ENCODE peak calls at places on chromosome 2, in six cellular contexts. B, P, A, X, M and T are unnamed samples.

GRCh38 chr2:95043300-95043786 is 17.8 kb downstream of the MAL start:
- DNase-seq in A (peak), P (peak), B (peak), M (peak), X (no peak), T (no peak)

GRCh38 chr2:215396595-215397313 is 39.1 kb downstream of the FN1 start:
- DNase-seq in B (no peak), X (no peak), P (peak), M (no peak), A (peak), T (no peak)

GRCh38 chr2:95345415-95346235 is 48.5 kb downstream of the KCNIP3 start:
- DNase-seq in A (peak), M (peak), B (peak), X (peak), P (peak), T (peak)

GRCh38 chr2:193584522-193584938 is 1389.8 kb upstream of the TMEFF2 start:
- DNase-seq in P (peak), A (no peak), M (no peak), B (no peak), X (peak), T (peak)

GRCh38 chr2:152028182-152028862 is 70.5 kb downstream of the CACNB4 start:
- DNase-seq in B (no peak), A (no peak), P (peak), X (no peak), M (no peak), T (no peak)

GRCh38 chr2:24527536-24527935 is 36.5 kb downstream of the NCOA1 start:
- DNase-seq in X (no peak), M (no peak), P (no peak), A (no peak), B (no peak), T (peak)

GRCh38 chr2:187698374-187699110 is 144.3 kb upstream of the TFPI start:
- DNase-seq in M (no peak), A (peak), P (no peak), X (no peak), B (no peak), T (no peak)

GRCh38 chr2:123500346-123500745 is 524.7 kb upstream of the CNTNAP5 start:
- DNase-seq in A (no peak), X (no peak), M (no peak), B (no peak), P (no peak), T (no peak)

GRCh38 chr2:241947876-241948275 is 78.3 kb downstream of the RTP5 start:
- DNase-seq in P (no peak), X (no peak), M (no peak), A (no peak), B (no peak), T (no peak)

GRCh38 chr2:238884122-238884811 is 36.4 kb downstream of the TWIST2 start:
- DNase-seq in A (no peak), X (no peak), P (no peak), B (no peak), M (no peak), T (no peak)

GRCh38 chr2:71746946-71747501 is 293.7 kb downstream of the DYSF start:
- DNase-seq in M (peak), A (peak), X (no peak), B (peak), P (peak), T (peak)

GRCh38 chr2:223538920-223539440 is 63.2 kb downstream of the SCG2 start:
- DNase-seq in M (no peak), X (peak), A (no peak), B (no peak), P (peak), T (no peak)

DNA sequence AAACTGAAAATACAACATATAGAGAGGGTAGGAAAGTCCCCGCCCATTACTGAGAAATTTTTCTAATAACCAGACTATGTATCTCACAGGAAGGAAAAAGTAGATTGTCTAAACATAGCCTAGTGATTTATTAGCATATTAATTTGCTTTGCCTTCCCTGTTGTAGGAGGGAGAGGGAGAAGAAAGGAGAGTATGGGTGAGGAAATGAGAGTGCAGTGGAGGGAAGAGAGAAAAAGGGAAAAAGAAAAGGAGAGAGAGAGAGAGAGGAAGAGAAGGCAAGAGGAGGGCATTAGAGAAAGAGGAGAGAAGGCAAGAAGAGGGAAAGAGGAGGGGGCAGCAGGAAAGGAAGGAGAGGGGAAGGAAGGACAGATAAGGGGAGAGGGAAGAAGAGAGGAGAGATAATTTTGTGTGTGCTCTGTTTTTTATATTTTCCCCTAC is 3.6 kb upstream of the KYNU start:
- DNase-seq in B (no peak), P (no peak), A (no peak), X (no peak), M (no peak), T (no peak)
- H3K4me3 ChIP-seq in B (no peak), P (no peak), A (no peak), X (no peak), M (no peak), T (no peak)

GRCh38 chr2:43269706-43270105 is 43.3 kb upstream of the ZFP36L2 start:
- DNase-seq in A (peak), X (no peak), P (peak), B (peak), M (peak), T (peak)
- H3K4me3 ChIP-seq in A (no peak), X (no peak), P (no peak), B (no peak), M (no peak), T (no peak)

DNA sequence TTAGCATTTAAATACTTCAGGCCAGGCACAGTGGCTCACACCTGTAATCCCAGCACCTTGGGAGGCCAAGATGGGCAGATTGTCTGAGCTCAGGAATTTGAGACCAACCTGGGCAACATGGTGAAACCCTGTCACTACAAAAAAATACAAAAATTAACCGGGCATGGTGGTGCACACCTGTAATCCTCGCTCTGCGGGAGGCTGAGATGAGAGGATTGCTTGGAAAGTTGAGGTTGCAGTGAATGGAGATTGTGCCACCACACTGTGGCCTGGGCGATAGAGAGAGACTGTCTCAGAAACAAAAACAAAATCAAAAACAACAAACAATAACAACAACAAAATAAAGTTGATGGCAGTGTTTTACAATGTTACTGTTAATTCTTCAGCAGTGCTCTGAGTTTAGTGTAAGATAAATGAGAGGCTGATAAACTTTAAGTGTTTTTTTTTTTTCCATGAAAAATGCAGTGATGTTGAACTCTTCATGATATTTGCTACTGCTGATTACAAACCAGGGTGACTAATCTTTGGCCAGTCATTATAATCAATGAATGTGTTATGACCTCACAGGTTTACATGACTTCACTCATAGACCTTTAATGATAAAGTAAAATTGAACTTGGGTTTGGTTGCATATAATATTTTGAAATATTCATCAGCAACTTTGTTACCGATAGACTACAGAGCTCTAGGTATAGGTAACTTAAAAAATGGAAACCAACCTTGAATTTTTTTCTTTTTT is 2.5 kb downstream of the ITGAV start:
- DNase-seq in A (no peak), M (no peak), X (no peak), P (peak), B (no peak), T (peak)
- H3K4me3 ChIP-seq in A (peak), M (no peak), X (no peak), P (peak), B (no peak), T (no peak)

DNA sequence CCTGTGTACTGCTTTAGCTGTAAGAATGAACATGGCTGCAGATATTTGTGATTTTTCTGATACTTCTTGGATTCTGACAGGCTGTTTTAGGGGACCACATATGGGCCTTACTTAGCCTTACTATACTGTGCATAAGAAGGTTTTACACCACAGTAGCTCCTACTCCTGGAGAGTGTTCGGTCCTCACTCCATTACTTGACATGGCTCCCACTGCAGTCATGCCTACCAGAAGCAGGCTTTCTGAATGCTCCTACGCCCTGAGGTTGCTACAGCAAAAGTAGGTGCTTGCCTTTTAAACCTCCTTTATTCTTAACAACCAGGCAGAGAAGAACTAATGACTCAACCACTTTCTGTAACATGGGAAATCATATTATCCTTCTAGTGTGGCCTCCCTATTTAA is 125.2 kb upstream of the MAP2 start:
- DNase-seq in M (no peak), A (no peak), B (no peak), X (no peak), P (no peak), T (no peak)
- H3K4me3 ChIP-seq in M (no peak), A (no peak), B (no peak), X (no peak), P (no peak), T (no peak)